ENCODE peak calls at places on chromosome 22, in four cellular contexts. G is HepG2, J is K562, E is GM12878. I is an unnamed sample.

GRCh38 chr22:38774496-38775166 is 18.8 kb upstream of the SUN2 start:
- DNase-seq in J (no peak), G (no peak), E (no peak), I (no peak)

GRCh38 chr22:39514373-39514973 is 5.9 kb upstream of the ATF4 start:
- DNase-seq in E (no peak), J (no peak), G (no peak), I (peak)

GRCh38 chr22:44309137-44309536 is 3.6 kb downstream of the SHISAL1 start:
- DNase-seq in E (no peak), J (no peak), G (no peak), I (peak)

GRCh38 chr22:18042685-18043084 is 18.3 kb upstream of the MICAL3 start:
- DNase-seq in E (no peak), J (no peak), G (no peak), I (no peak)

GRCh38 chr22:16917144-16918003 is 90.6 kb downstream of the GAB4 start:
- DNase-seq in G (peak), J (peak), E (peak), I (peak)

GRCh38 chr22:49993649-49994360 is 18.8 kb downstream of the IL17REL start:
- DNase-seq in G (no peak), E (no peak), J (no peak), I (no peak)

GRCh38 chr22:23537421-23537820 is 42.7 kb downstream of the IGLL1 start:
- DNase-seq in J (no peak), G (no peak), E (no peak), I (no peak)

GRCh38 chr22:23969071-23969470 is 2.4 kb downstream of the DDTL start:
- DNase-seq in E (no peak), G (no peak), J (peak), I (no peak)

GRCh38 chr22:30828187-30829155 is 133.8 kb downstream of the OSBP2 start:
- DNase-seq in J (no peak), E (no peak), G (no peak), I (no peak)

GRCh38 chr22:47283616-47284270 is 521.3 kb downstream of the TBC1D22A start:
- DNase-seq in E (no peak), G (no peak), J (no peak), I (no peak)

GRCh38 chr22:32164084-32164894 is 5.2 kb upstream of the C22orf42 start:
- DNase-seq in J (no peak), G (no peak), E (no peak), I (no peak)

GRCh38 chr22:22745225-22746060 is 101.0 kb downstream of the GGTLC2 start:
- DNase-seq in J (peak), E (no peak), G (peak), I (peak)

GRCh38 chr22:17980638-17981051 is 43.7 kb downstream of the MICAL3 start:
- DNase-seq in J (peak), G (no peak), E (no peak), I (no peak)

GRCh38 chr22:17717708-17718107 is 56.6 kb downstream of the BID start:
- DNase-seq in J (no peak), E (no peak), G (no peak), I (no peak)

GRCh38 chr22:48535868-48536690 is 1291.6 kb downstream of the BRD1 start:
- DNase-seq in J (no peak), E (no peak), G (no peak), I (no peak)

GRCh38 chr22:47199261-47199948 is 437.0 kb downstream of the TBC1D22A start:
- DNase-seq in G (no peak), J (no peak), E (no peak), I (no peak)

GRCh38 chr22:50044485-50045143 is 13.5 kb downstream of the TTLL8 start:
- DNase-seq in E (no peak), G (no peak), J (no peak), I (no peak)

GRCh38 chr22:30250713-30251267 is 4.2 kb upstream of the LIF start:
- DNase-seq in G (no peak), J (no peak), E (no peak), I (peak)

GRCh38 chr22:41264408-41264941 is 21.5 kb downstream of the RANGAP1 start:
- DNase-seq in G (no peak), J (no peak), E (no peak), I (no peak)

GRCh38 chr22:30892731-30893221 is 75.8 kb downstream of the MORC2 start:
- DNase-seq in J (no peak), E (no peak), G (no peak), I (no peak)

GRCh38 chr22:26479043-26479791 is 4.4 kb downstream of the HPS4 start:
- DNase-seq in G (peak), E (no peak), J (peak), I (no peak)

GRCh38 chr22:40533712-40534378 is 102.7 kb downstream of the MRTFA start:
- DNase-seq in E (peak), G (no peak), J (peak), I (peak)

GRCh38 chr22:39325392-39325932 is 6.0 kb upstream of the RPL3 start:
- DNase-seq in E (no peak), G (no peak), J (no peak), I (no peak)

GRCh38 chr22:27723150-27723549 is 78.4 kb downstream of the MN1 start:
- DNase-seq in J (no peak), E (no peak), G (no peak), I (no peak)

GRCh38 chr22:50500452-50500851 is 7.0 kb downstream of the LMF2 start:
- DNase-seq in J (no peak), G (no peak), E (no peak), I (no peak)

GRCh38 chr22:45934659-45935341 is 42.2 kb downstream of the WNT7B start:
- DNase-seq in G (peak), E (no peak), J (no peak), I (peak)

GRCh38 chr22:18070556-18071306 is 7.1 kb upstream of the PEX26 start:
- DNase-seq in G (peak), J (no peak), E (no peak), I (no peak)

GRCh38 chr22:28410050-28410816 is 269.4 kb downstream of the TTC28 start:
- DNase-seq in G (no peak), E (no peak), J (no peak), I (no peak)

GRCh38 chr22:45064313-45065268 is 54.8 kb upstream of the PHF21B start:
- DNase-seq in G (no peak), J (peak), E (peak), I (no peak)

GRCh38 chr22:22429374-22430108 is 79.0 kb downstream of the ZNF280B start:
- DNase-seq in E (no peak), G (no peak), J (no peak), I (no peak)

DNA sequence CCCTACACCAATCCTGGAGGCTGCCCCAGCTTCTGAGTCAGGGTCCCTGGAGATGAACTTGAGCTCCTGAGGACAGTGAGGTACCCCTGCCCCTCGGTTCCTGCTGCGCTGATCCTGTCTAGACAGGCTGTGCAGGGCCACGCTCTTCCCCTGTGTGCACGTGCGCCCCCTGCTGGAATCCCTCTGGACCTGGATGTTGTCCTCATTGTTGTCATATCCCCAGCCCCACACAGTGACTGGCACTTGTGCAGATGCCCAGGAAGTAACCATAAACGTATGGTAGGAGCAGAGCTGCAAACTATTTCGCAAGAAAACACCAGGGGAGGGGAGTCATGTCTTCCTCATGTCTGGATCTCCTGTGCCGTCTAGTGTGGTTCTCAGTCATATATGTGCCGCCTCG is 114.7 kb downstream of the CRYBB2 start:
- DNase-seq in J (peak), E (peak), G (peak), I (peak)
- TF ChIP-seq MYC in J (no peak), E (no peak), G (no peak), I (no peak)

DNA sequence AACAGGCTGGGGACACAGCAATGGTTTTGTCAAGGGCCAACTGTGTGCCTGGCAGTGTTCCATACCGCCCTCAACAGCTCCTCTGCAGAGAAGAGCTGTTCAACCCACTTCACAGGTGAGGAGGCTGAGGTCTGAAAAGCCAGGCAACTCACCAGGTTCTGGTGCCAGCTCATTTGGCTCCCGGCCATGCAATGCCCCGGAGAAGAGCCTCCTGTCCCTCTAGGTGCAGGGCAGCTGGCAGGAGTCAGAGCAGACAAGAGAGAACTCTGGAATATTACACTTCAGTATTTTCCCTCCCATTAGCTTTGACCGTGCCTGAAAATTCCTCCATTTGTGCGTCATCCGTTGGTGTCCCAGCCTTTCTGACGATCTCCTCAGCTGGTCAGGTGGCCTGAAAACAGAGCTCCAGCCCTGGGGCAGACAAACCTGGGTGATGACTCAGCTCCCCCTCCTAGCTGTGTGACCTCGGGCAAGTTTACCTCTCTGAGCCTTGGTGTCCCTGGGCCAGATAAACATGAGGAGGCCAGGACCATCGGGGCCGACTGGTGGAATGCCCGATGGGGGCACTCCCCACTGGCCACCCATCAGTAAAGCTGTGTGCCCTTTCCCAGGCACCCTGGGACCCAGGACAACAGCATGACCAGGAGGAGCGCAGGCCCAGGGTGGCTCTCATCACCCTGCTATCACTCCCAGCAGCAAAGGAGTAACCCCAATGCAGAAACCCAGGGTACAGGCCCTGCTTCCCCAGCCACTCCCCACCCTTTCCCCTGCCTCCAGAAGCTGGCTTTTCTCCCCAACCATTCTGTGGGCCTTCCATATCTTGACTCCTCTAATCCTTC is 9.6 kb upstream of the C1QTNF6 start:
- DNase-seq in E (no peak), G (peak), J (no peak), I (peak)
- TF ChIP-seq REST in E (no peak), G (no peak), J (no peak), I (no peak)

GRCh38 chr22:37545703-37546435 is 14.4 kb upstream of the CDC42EP1 start:
- DNase-seq in E (no peak), G (peak), J (no peak), I (peak)

GRCh38 chr22:37547249-37547741 is 13.0 kb upstream of the CDC42EP1 start:
- DNase-seq in G (no peak), E (no peak), J (no peak), I (no peak)

GRCh38 chr22:37546436-37547248 is 13.6 kb upstream of the CDC42EP1 start:
- DNase-seq in G (peak), E (no peak), J (no peak), I (no peak)

GRCh38 chr22:37542959-37543358 is 17.3 kb upstream of the CDC42EP1 start:
- DNase-seq in J (no peak), E (no peak), G (no peak), I (no peak)

GRCh38 chr22:37544955-37545702 is 15.2 kb upstream of the CDC42EP1 start:
- DNase-seq in G (peak), E (no peak), J (peak), I (peak)
- TF ChIP-seq MYC in G (no peak), E (no peak), J (no peak), I (no peak)

DNA sequence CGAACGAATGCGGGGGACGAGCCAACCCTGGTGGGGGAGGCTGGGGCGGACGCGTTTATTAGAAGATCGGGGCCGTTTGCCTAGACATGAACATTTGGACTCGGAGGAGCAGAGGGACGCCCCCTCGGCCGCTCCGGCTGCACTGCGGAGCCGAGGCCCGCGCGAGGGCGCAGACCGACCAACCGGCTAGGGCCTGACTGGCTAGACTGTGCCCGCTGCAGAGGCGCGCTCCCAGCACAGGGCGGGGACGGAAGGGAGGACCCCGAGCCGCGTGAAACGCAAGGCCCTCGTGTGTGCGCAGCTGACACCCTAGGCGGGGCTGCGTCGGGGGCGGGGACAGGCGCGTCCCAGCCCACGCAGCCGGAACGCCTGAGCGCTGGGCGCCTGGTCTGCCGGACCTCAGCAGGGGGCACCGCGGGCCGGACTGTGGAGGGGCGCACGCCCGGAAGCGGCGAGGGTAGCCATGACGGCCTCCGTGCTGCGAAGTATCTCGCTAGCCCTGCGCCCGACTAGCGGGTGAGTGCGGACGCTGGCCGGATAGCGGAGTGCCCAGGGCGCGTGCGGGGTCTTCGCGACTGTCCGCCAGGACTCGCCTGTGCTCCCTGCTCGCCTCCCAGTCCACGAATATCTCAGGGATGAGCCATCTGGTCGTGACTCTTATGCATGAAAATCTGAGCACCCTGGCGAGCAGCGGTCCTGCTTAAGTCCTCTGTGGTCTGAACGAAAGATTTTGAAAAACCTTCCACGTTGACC is at the start of gene MRPL40:
- DNase-seq in G (peak), J (peak), E (peak), I (peak)
- TF ChIP-seq REST in G (peak), J (peak), E (no peak), I (peak)

GRCh38 chr22:19799322-19800190 is 39.0 kb downstream of the TBX1 start:
- DNase-seq in J (no peak), E (no peak), G (no peak), I (no peak)
- TF ChIP-seq MYC in J (no peak), E (no peak), G (no peak), I (no peak)

I was measured in A549.